ENCODE peak calls at places on chromosome 9, in six cellular contexts. K, D, C, F, O and H are unnamed samples.
A peak's percentile ranks its signal among the peaks of the same experiment; 100 is the strongest.

GRCh38 chr9:85142461-85143401 is 473.2 kb downstream of the NTRK2 start:
- DNase-seq in K (peak; percentile 9), D (peak; percentile 36), C (peak; percentile 20), F (no peak), O (peak; percentile 46), H (no peak)

GRCh38 chr9:124629600-124629999 is 122.4 kb upstream of the NR5A1 start:
- DNase-seq in K (no peak), D (peak; percentile 57), C (no peak), F (no peak), O (no peak), H (no peak)

GRCh38 chr9:74205071-74205470 is 292.1 kb upstream of the RORB start:
- DNase-seq in K (no peak), D (no peak), C (no peak), F (no peak), O (no peak), H (no peak)

GRCh38 chr9:131597246-131597645 is 51.9 kb downstream of the PRRT1B start:
- DNase-seq in K (no peak), D (no peak), C (no peak), F (no peak), O (no peak), H (no peak)

GRCh38 chr9:110133608-110134214 is 74.2 kb downstream of the C9orf152 start:
- DNase-seq in K (no peak), D (peak; percentile 50), C (no peak), F (no peak), O (no peak), H (no peak)

GRCh38 chr9:84867171-84867570 is 197.6 kb downstream of the NTRK2 start:
- DNase-seq in K (no peak), D (no peak), C (peak; percentile 13), F (no peak), O (no peak), H (no peak)

GRCh38 chr9:89661956-89662717 is 57.3 kb downstream of the GADD45G start:
- DNase-seq in K (peak; percentile 74), D (peak; percentile 98), C (peak; percentile 96), F (peak; percentile 98), O (no peak), H (no peak)

GRCh38 chr9:72147676-72148075 is 1.6 kb upstream of the GDA start:
- DNase-seq in K (no peak), D (no peak), C (no peak), F (no peak), O (no peak), H (no peak)

GRCh38 chr9:93677061-93677571 is 100.7 kb downstream of the PHF2 start:
- DNase-seq in K (no peak), D (no peak), C (peak; percentile 10), F (peak; percentile 29), O (no peak), H (no peak)

GRCh38 chr9:130541533-130541932 is 37.8 kb upstream of the FUBP3 start:
- DNase-seq in K (no peak), D (no peak), C (no peak), F (no peak), O (no peak), H (no peak)

GRCh38 chr9:133335924-133336811 is at the start of gene SURF6:
- DNase-seq in K (peak; percentile 42), D (peak; percentile 92), C (peak; percentile 96), F (peak; percentile 96), O (peak; percentile 94), H (peak; percentile 95)

GRCh38 chr9:69963728-69964127 is 79.9 kb upstream of the MAMDC2 start:
- DNase-seq in K (no peak), D (no peak), C (no peak), F (no peak), O (no peak), H (no peak)

GRCh38 chr9:129640086-129640870 is 1.7 kb downstream of the ASB6 start:
- DNase-seq in K (no peak), D (peak; percentile 46), C (peak; percentile 87), F (no peak), O (no peak), H (no peak)

GRCh38 chr9:137128158-137129088 is 10.5 kb upstream of the GRIN1 start:
- DNase-seq in K (no peak), D (no peak), C (peak; percentile 14), F (no peak), O (no peak), H (peak; percentile 57)

GRCh38 chr9:133839822-133840329 is 101.7 kb upstream of the SARDH start:
- DNase-seq in K (no peak), D (peak; percentile 62), C (peak; percentile 56), F (no peak), O (no peak), H (no peak)

GRCh38 chr9:69076550-69076949 is 41.0 kb downstream of the FXN start:
- DNase-seq in K (no peak), D (peak; percentile 51), C (no peak), F (no peak), O (no peak), H (no peak)

GRCh38 chr9:77384406-77384805 is 207.1 kb downstream of the VPS13A start:
- DNase-seq in K (no peak), D (peak; percentile 42), C (no peak), F (no peak), O (no peak), H (no peak)

GRCh38 chr9:95211028-95211427 is 106.5 kb downstream of the FANCC start:
- DNase-seq in K (no peak), D (no peak), C (no peak), F (no peak), O (no peak), H (no peak)

GRCh38 chr9:114958021-114958846 is 27.8 kb upstream of the TNFSF8 start:
- DNase-seq in K (no peak), D (peak; percentile 46), C (no peak), F (no peak), O (no peak), H (peak; percentile 75)

GRCh38 chr9:88657893-88658292 is 122.9 kb downstream of the NXNL2 start:
- DNase-seq in K (no peak), D (peak; percentile 82), C (no peak), F (no peak), O (no peak), H (no peak)

GRCh38 chr9:23751614-23752013 is 74.4 kb downstream of the ELAVL2 start:
- DNase-seq in K (no peak), D (no peak), C (no peak), F (no peak), O (no peak), H (no peak)

GRCh38 chr9:69985971-69986370 is 57.7 kb upstream of the MAMDC2 start:
- DNase-seq in K (no peak), D (no peak), C (no peak), F (no peak), O (no peak), H (no peak)

GRCh38 chr9:133619791-133620190 is 10.6 kb upstream of the FAM163B start:
- DNase-seq in K (no peak), D (no peak), C (no peak), F (no peak), O (no peak), H (peak; percentile 75)

GRCh38 chr9:129675656-129676055 is 10.2 kb downstream of the PRRX2 start:
- DNase-seq in K (no peak), D (peak; percentile 10), C (peak; percentile 88), F (no peak), O (no peak), H (no peak)

GRCh38 chr9:94804917-94805544 is 78.5 kb downstream of the AOPEP start:
- DNase-seq in K (no peak), D (no peak), C (no peak), F (no peak), O (no peak), H (no peak)

DNA sequence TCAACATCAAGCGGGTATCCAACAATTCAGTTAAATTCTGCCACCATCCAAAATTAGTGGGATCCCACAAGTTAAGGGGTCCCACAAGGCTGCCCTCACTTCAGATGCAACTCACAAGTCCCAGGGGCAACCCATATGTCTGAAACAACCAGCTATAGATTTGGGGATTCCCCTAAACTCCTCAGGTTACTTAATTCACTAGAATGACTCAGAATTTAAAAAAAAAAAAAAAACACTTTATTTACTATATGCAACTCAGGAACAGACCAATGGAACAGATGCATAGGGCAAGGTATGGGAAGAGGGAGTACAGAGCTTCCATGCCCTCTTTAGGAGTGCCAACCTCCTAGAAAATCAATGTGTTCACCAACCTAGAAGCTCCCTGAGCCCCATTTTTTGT is 15.1 kb downstream of the AUH start:
- DNase-seq in K (no peak), D (no peak), C (no peak), F (no peak), O (no peak), H (peak; percentile 21)
- TF ChIP-seq CTCF in K (no peak), D (no peak), C (no peak), F (no peak), O (no peak), H (no peak)

DNA sequence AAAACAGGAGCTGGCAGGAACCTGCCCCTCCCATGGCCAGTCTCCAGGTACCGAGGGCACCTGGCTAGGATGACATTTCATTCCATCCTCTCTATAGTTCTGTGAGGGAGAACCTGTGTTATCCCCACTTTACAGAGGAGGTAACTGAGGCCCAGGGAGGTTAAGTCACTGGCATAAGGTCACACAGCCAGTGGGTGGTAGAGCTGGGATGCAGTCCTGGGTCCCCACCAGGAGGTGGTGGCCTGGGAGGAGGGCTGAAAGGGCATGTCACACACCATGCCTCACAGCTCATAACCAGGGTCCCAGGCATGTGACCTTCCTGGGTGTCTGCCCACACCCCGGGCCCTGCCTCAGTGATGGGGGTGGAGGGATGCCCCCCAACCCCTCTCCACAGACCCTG is 77.8 kb upstream of the STXBP1 start:
- DNase-seq in K (no peak), D (no peak), C (no peak), F (no peak), O (no peak), H (no peak)
- TF ChIP-seq CTCF in K (no peak), D (no peak), C (no peak), F (no peak), O (no peak), H (no peak)

GRCh38 chr9:31140316-31140715 is 1244.1 kb upstream of the ACO1 start:
- DNase-seq in K (no peak), D (peak; percentile 59), C (peak; percentile 6), F (no peak), O (no peak), H (no peak)
- TF ChIP-seq CTCF in K (peak; percentile 49), D (peak; percentile 51), C (peak; percentile 61), F (no peak), O (no peak), H (peak; percentile 40)

DNA sequence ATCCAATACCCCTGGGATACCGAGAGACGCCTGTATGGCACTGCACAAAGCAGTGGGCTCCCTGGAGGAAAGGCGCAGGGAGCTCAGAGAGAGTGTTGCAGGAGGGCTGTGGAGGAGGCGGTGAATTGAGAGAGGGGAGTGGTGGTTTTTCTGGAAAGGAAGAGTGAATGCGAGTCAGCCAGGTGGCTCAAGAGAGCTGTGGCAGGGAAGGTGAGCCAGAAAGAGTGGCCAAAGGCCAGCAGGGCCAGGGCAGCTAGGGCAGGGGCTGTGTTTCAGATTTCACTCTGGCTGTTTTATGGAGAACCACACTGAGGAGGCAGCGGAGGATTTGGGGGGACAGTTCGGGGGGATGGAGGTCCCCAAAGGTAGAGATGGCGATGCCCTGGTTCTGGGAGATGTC is 13.0 kb upstream of the DAB2IP start:
- DNase-seq in K (no peak), D (no peak), C (no peak), F (no peak), O (no peak), H (no peak)
- TF ChIP-seq CTCF in K (no peak), D (no peak), C (no peak), F (no peak), O (no peak), H (no peak)

GRCh38 chr9:127418037-127418471 is 6.1 kb upstream of the ZNF79 start:
- DNase-seq in K (no peak), D (peak; percentile 12), C (peak; percentile 53), F (no peak), O (no peak), H (peak; percentile 68)
- TF ChIP-seq CTCF in K (peak; percentile 33), D (no peak), C (no peak), F (peak; percentile 31), O (no peak), H (peak; percentile 36)